ENCODE peak calls at places on chromosomes 6 and 20, in seven cellular contexts. L is Peyer's patch; U is anterior cingulate cortex; D is endothelial cell; P is stimulated activated CD4-positive, alpha-beta T cell treated with anti-CD3 and anti-CD28 coated beads, Interleukin-2, amount 100 ng/mL, for 24 hours; E is activated B cell treated with CpG ODN at 0.5 μM for 24 hours; H is NCI-H1694 treated with DMSO at 0.1 percent for 48 hours. I is an unnamed sample.

GRCh38 chr6:132669690-132670291 is 10.8 kb upstream of the TAAR1 start:
- DNase-seq in L (no peak), U (no peak), D (no peak), P (no peak), E (no peak), H (no peak), I (no peak)

GRCh38 chr6:163341671-163342070 is 72.8 kb upstream of the QKI start:
- DNase-seq in L (no peak), U (no peak), D (no peak), P (no peak), E (no peak), H (no peak), I (no peak)

GRCh38 chr6:57222684-57223077 is 574 bp upstream of the RAB23 start:
- DNase-seq in L (no peak), U (no peak), D (no peak), P (no peak), E (no peak), H (no peak), I (no peak)

GRCh38 chr20:63132131-63132714 is 83.7 kb downstream of the YTHDF1 start:
- DNase-seq in L (no peak), U (no peak), D (no peak), P (no peak), E (no peak), H (no peak), I (no peak)

GRCh38 chr6:130853555-130854183 is 26.5 kb downstream of the SMLR1 start:
- DNase-seq in L (no peak), U (no peak), D (no peak), P (no peak), E (no peak), H (no peak), I (no peak)

GRCh38 chr6:165769884-165770283 is 106.8 kb upstream of the PDE10A start:
- DNase-seq in L (no peak), U (no peak), D (no peak), P (no peak), E (no peak), H (no peak), I (no peak)

GRCh38 chr6:98769546-98769945 is 64.8 kb upstream of the POU3F2 start:
- DNase-seq in L (no peak), U (no peak), D (peak), P (no peak), E (no peak), H (no peak), I (peak)

GRCh38 chr6:160088069-160088773 is 33.4 kb upstream of the SLC22A1 start:
- DNase-seq in L (no peak), U (peak), D (peak), P (no peak), E (no peak), H (peak), I (peak)

GRCh38 chr20:6157345-6157744 is 34.5 kb upstream of the FERMT1 start:
- DNase-seq in L (no peak), U (no peak), D (no peak), P (no peak), E (no peak), H (no peak), I (no peak)

GRCh38 chr20:50315811-50316551 is 125.4 kb downstream of the CEBPB start:
- DNase-seq in L (no peak), U (no peak), D (no peak), P (no peak), E (no peak), H (no peak), I (no peak)

GRCh38 chr6:26383624-26384417 is 913 bp downstream of the BTN2A2 start:
- DNase-seq in L (no peak), U (no peak), D (no peak), P (peak), E (no peak), H (peak), I (no peak)

GRCh38 chr6:132314432-132314831 is 86.8 kb downstream of the MOXD1 start:
- DNase-seq in L (no peak), U (no peak), D (no peak), P (no peak), E (no peak), H (no peak), I (no peak)

GRCh38 chr20:57851786-57852185 is 142.0 kb upstream of the PMEPA1 start:
- DNase-seq in L (no peak), U (no peak), D (no peak), P (peak), E (no peak), H (no peak), I (no peak)

GRCh38 chr20:18645851-18646250 is 58.0 kb downstream of the DTD1 start:
- DNase-seq in L (no peak), U (no peak), D (no peak), P (no peak), E (no peak), H (no peak), I (no peak)

GRCh38 chr20:38001173-38001875 is 31.9 kb downstream of the TTI1 start:
- DNase-seq in L (no peak), U (no peak), D (no peak), P (no peak), E (no peak), H (no peak), I (no peak)

GRCh38 chr6:692356-692851 is 535 bp downstream of the EXOC2 start:
- DNase-seq in L (peak), U (no peak), D (peak), P (peak), E (peak), H (no peak), I (peak)

GRCh38 chr20:53606364-53606985 is 12.8 kb upstream of the ZNF217 start:
- DNase-seq in L (peak), U (no peak), D (no peak), P (no peak), E (no peak), H (no peak), I (no peak)

GRCh38 chr6:154916857-154917256 is 78.3 kb upstream of the TIAM2 start:
- DNase-seq in L (no peak), U (no peak), D (no peak), P (no peak), E (no peak), H (no peak), I (no peak)

GRCh38 chr6:38804368-38804767 is 89.3 kb downstream of the DNAH8 start:
- DNase-seq in L (no peak), U (no peak), D (no peak), P (no peak), E (no peak), H (no peak), I (no peak)

I was measured in 8988T.